ENCODE peak calls at places on chromosomes 11 and 22, in four cellular contexts. C, Q, W and S are unnamed samples.

GRCh38 chr11:128725630-128726461 is 32.0 kb downstream of the FLI1 start:
- DNase-seq in Q (no peak), C (no peak), W (no peak), S (no peak)

GRCh38 chr22:34885852-34886251 is 180.1 kb upstream of the ISX start:
- DNase-seq in Q (no peak), C (no peak), W (no peak), S (no peak)

GRCh38 chr11:74466916-74467885 is at the start of gene KCNE3:
- DNase-seq in Q (no peak), C (peak; percentile 13), W (no peak), S (no peak)

GRCh38 chr11:94417386-94417987 is 16.3 kb upstream of the GPR83 start:
- DNase-seq in Q (peak; percentile 2), W (peak; percentile 25), C (peak; percentile 32), S (no peak)

GRCh38 chr11:95229199-95230053 is 1.6 kb downstream of the SESN3 start:
- DNase-seq in C (peak; percentile 53), Q (no peak), W (no peak), S (no peak)

GRCh38 chr11:76266701-76267100 is 60.4 kb upstream of the WNT11 start:
- DNase-seq in W (no peak), C (no peak), Q (no peak), S (no peak)

GRCh38 chr22:49967333-49968241 is 7.0 kb downstream of the PIM3 start:
- DNase-seq in Q (no peak), W (peak; percentile 70), C (no peak), S (no peak)

GRCh38 chr11:26150046-26150445 is 181.9 kb upstream of the ANO3 start:
- DNase-seq in W (no peak), Q (no peak), C (no peak), S (no peak)

GRCh38 chr11:92759571-92760214 is 209.8 kb upstream of the MTNR1B start:
- DNase-seq in C (no peak), Q (no peak), W (no peak), S (no peak)

GRCh38 chr22:27488456-27489224 is 312.9 kb downstream of the MN1 start:
- DNase-seq in C (peak; percentile 53), W (peak; percentile 23), Q (no peak), S (no peak)

GRCh38 chr11:78339945-78340344 is 77.7 kb downstream of the GAB2 start:
- DNase-seq in C (no peak), W (no peak), Q (no peak), S (no peak)

GRCh38 chr11:116111546-116111945 is 607.3 kb upstream of the CADM1 start:
- DNase-seq in W (no peak), Q (no peak), C (no peak), S (no peak)

GRCh38 chr11:69292221-69292648 is 1.7 kb upstream of the MYEOV start:
- DNase-seq in Q (no peak), C (peak; percentile 40), W (no peak), S (no peak)

GRCh38 chr11:2750601-2751522 is 51.1 kb upstream of the KCNQ1OT1 start:
- DNase-seq in C (no peak), W (no peak), Q (no peak), S (no peak)

GRCh38 chr11:103406357-103406756 is 297.1 kb downstream of the DYNC2H1 start:
- DNase-seq in Q (no peak), W (no peak), C (no peak), S (no peak)

GRCh38 chr11:108912587-108912986 is 247.7 kb downstream of the DDX10 start:
- DNase-seq in C (no peak), Q (no peak), W (peak; percentile 18), S (no peak)

GRCh38 chr11:120894207-120894989 is 129.5 kb upstream of the TBCEL start:
- DNase-seq in C (no peak), Q (no peak), W (no peak), S (no peak)

GRCh38 chr11:64850979-64851567 is 6.6 kb upstream of the CDC42BPG start:
- DNase-seq in W (no peak), C (no peak), Q (no peak), S (no peak)

GRCh38 chr11:73625690-73626318 is 20.6 kb upstream of the PLEKHB1 start:
- DNase-seq in Q (peak; percentile 56), C (peak; percentile 74), W (peak; percentile 59), S (peak; percentile 26)

GRCh38 chr11:117538731-117539130 is 211.1 kb downstream of the CEP164 start:
- DNase-seq in W (no peak), Q (no peak), C (no peak), S (no peak)

GRCh38 chr11:113896156-113896879 is 8.3 kb upstream of the HTR3B start:
- DNase-seq in W (no peak), C (peak; percentile 34), Q (peak; percentile 10), S (no peak)

GRCh38 chr11:60924906-60925684 is 835 bp downstream of the TMEM132A start:
- DNase-seq in W (no peak), C (no peak), Q (no peak), S (no peak)

GRCh38 chr11:14451825-14452224 is 47.8 kb downstream of the COPB1 start:
- DNase-seq in C (no peak), W (no peak), Q (no peak), S (no peak)

GRCh38 chr11:14386895-14387480 is 28.0 kb upstream of the RRAS2 start:
- DNase-seq in W (no peak), Q (no peak), C (peak; percentile 7), S (no peak)

GRCh38 chr11:81422402-81422801 is 1311.3 kb downstream of the FAM181B start:
- DNase-seq in W (no peak), Q (no peak), C (no peak), S (no peak)

GRCh38 chr11:12845739-12846358 is 163.3 kb upstream of the RASSF10 start:
- DNase-seq in W (peak; percentile 98), Q (no peak), C (peak; percentile 17), S (no peak)

GRCh38 chr11:9146477-9146876 is 55.1 kb upstream of the SCUBE2 start:
- DNase-seq in C (no peak), Q (no peak), W (no peak), S (no peak)

GRCh38 chr11:121696177-121696863 is 243.6 kb upstream of the SORL1-AS1 start:
- DNase-seq in W (no peak), Q (no peak), C (no peak), S (no peak)

GRCh38 chr22:44245438-44245837 is 64.7 kb downstream of the PARVG start:
- DNase-seq in W (no peak), Q (no peak), C (no peak), S (no peak)

GRCh38 chr11:67303132-67303988 is at the start of gene SSH3:
- DNase-seq in C (peak; percentile 55), Q (peak; percentile 42), W (peak; percentile 56), S (no peak)

GRCh38 chr22:39556970-39557811 is 13.4 kb upstream of the CACNA1I start:
- DNase-seq in Q (no peak), W (no peak), C (no peak), S (no peak)

GRCh38 chr11:11416502-11416901 is 63.5 kb upstream of the CSNK2A3 start:
- DNase-seq in W (no peak), C (no peak), Q (no peak), S (no peak)

GRCh38 chr11:5605849-5606248 is 9.4 kb downstream of the TRIM6 start:
- DNase-seq in C (no peak), W (no peak), Q (no peak), S (no peak)

GRCh38 chr22:17381237-17381913 is 12.1 kb downstream of the CECR2 start:
- DNase-seq in C (no peak), W (peak; percentile 24), Q (no peak), S (peak; percentile 32)

GRCh38 chr11:76131585-76131984 is 74.7 kb downstream of the WNT11 start:
- DNase-seq in W (no peak), Q (no peak), C (no peak), S (no peak)

GRCh38 chr11:28350216-28350615 is 242.0 kb downstream of the METTL15 start:
- DNase-seq in C (no peak), Q (no peak), W (no peak), S (no peak)

GRCh38 chr11:75441804-75442132 is 8.8 kb upstream of the KLHL35 start:
- DNase-seq in Q (no peak), C (no peak), W (no peak), S (no peak)

GRCh38 chr11:84719935-84720577 is 907.1 kb downstream of the DLG2 start:
- DNase-seq in W (no peak), Q (no peak), C (no peak), S (no peak)
- TF ChIP-seq EZH2 in W (no peak), Q (no peak), C (no peak), S (no peak)

DNA sequence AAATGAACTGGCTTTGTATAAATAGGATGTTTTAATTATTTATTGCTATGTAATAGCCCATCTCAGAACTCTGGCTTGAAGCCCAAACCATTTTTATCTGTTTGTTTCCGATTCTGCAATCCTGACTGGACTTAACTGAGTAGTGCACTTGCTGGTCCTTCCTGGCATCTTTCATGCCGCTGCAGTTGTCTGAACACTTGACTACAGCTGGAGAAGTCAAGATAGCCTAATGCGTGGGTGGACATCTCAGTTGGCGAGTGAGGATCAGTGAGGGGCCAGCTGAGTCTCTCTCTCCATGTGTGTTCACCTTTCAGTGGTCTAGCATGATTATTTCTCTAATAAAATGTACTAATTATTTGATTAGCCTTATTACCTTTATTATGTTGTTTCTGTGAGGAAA is 105.8 kb downstream of the PRMT3 start:
- DNase-seq in C (no peak), W (no peak), Q (no peak), S (no peak)
- TF ChIP-seq POLR2AphosphoS5 in C (no peak), W (no peak), Q (no peak), S (no peak)

GRCh38 chr22:24230911-24231656 is 13.8 kb downstream of the GGT5 start:
- DNase-seq in Q (no peak), C (peak; percentile 18), W (no peak), S (no peak)

GRCh38 chr22:24225044-24225601 is 19.8 kb downstream of the GGT5 start:
- DNase-seq in Q (no peak), C (no peak), W (no peak), S (no peak)

GRCh38 chr22:24224468-24224867 is 20.4 kb downstream of the GGT5 start:
- DNase-seq in Q (no peak), C (no peak), W (no peak), S (no peak)

GRCh38 chr22:24231706-24232105 is 13.2 kb downstream of the GGT5 start:
- DNase-seq in C (no peak), Q (no peak), W (no peak), S (no peak)

GRCh38 chr22:24225951-24226350 is 18.9 kb downstream of the GGT5 start:
- DNase-seq in Q (no peak), W (no peak), C (no peak), S (no peak)
- H3K9ac ChIP-seq in Q (no peak overlapping the region), W (no peak overlapping the region), C (no peak overlapping the region), S (no peak overlapping the region)

DNA sequence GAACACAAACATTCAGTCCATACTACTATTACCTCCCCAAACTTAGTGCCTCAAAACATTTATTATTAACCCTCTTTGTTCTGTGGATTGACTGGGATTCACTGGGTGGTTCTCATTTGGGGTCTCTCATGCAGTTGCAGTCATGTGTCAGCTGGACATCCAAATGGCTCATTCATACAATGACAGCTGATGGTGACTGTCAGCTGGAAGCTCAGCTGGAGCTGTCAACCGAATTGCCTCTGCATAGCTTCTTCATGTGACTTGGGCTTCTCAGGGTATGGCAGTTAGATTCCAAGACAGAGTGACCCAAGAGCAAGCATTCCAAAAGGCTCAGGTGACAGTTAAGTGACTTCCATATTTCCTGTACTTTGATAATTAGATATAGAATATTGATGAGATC is 85.2 kb downstream of the CCDC34 start:
- DNase-seq in Q (no peak), W (no peak), C (no peak), S (no peak)
- TF ChIP-seq EZH2 in Q (no peak), W (no peak), C (no peak), S (no peak)